ENCODE peak calls at places on chromosomes 12 and 14, in five cellular contexts. J is HCT116, K is HepG2, T is GM12878, R is K562. D is an unnamed sample.

GRCh38 chr14:52405314-52405713 is 91.2 kb downstream of the PTGER2 start:
- DNase-seq in J (no peak), K (no peak), T (no peak), R (no peak), D (no peak)

GRCh38 chr14:24095196-24096068 is 1.3 kb downstream of the PCK2 start:
- DNase-seq in J (no peak), K (peak), T (peak), R (peak), D (peak)

GRCh38 chr12:120598674-120599463 is 17.7 kb upstream of the POP5 start:
- DNase-seq in J (no peak), K (peak), T (no peak), R (no peak), D (no peak)

GRCh38 chr14:77099425-77100167 is 1.5 kb downstream of the CIPC start:
- DNase-seq in J (no peak), K (no peak), T (no peak), R (peak), D (no peak)

GRCh38 chr12:101567918-101568317 is 26.9 kb upstream of the MYBPC1 start:
- DNase-seq in J (no peak), K (no peak), T (no peak), R (no peak), D (no peak)

GRCh38 chr12:131681257-131681620 is 29.7 kb upstream of the SFSWAP start:
- DNase-seq in J (no peak), K (no peak), T (no peak), R (no peak), D (peak)

GRCh38 chr14:22656945-22657711 is 13.0 kb upstream of the OR6J1 start:
- DNase-seq in J (no peak), K (no peak), T (no peak), R (no peak), D (no peak)

GRCh38 chr12:51364026-51364425 is 17.5 kb upstream of the CELA1 start:
- DNase-seq in J (no peak), K (no peak), T (no peak), R (no peak), D (no peak)

GRCh38 chr14:76718306-76719075 is 42.8 kb upstream of the VASH1 start:
- DNase-seq in J (no peak), K (no peak), T (no peak), R (no peak), D (no peak)

GRCh38 chr14:103711516-103712431 is 3.5 kb downstream of the XRCC3 start:
- DNase-seq in J (no peak), K (no peak), T (no peak), R (no peak), D (no peak)

GRCh38 chr14:31486764-31487163 is 1.1 kb downstream of the GPR33 start:
- DNase-seq in J (no peak), K (no peak), T (no peak), R (no peak), D (no peak)

GRCh38 chr14:66369157-66369706 is 116.9 kb upstream of the CCDC196 start:
- DNase-seq in J (no peak), K (no peak), T (no peak), R (no peak), D (no peak)

GRCh38 chr12:24293549-24293948 is 344.1 kb upstream of the SOX5 start:
- DNase-seq in J (no peak), K (no peak), T (no peak), R (no peak), D (no peak)
- TF ChIP-seq POLR2AphosphoS5 in J (no peak), K (no peak), T (no peak), R (no peak), D (no peak)

DNA sequence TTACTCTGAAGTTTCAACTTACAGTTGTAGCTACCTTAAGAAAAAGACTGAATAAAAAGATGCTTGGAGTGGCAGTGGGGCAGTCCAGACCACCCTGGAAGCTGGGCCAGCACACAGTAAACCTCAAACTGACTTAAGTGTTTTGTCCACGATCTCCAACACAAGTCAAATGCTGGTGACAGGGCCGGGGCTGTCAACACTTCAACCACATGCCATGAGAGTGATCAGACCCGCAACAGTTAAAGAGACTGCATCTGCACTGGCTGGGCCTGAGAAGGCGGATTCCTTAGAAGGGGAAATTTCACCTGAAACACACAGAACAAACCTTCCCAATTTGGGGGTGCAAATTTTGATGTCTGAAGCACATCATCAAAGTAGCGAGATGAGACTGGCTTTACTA is 223.5 kb upstream of the CAND1 start:
- DNase-seq in J (no peak), K (no peak), T (no peak), R (no peak), D (no peak)
- TF ChIP-seq ZBTB33 in J (no peak), K (no peak), T (no peak), R (no peak), D (no peak)

DNA sequence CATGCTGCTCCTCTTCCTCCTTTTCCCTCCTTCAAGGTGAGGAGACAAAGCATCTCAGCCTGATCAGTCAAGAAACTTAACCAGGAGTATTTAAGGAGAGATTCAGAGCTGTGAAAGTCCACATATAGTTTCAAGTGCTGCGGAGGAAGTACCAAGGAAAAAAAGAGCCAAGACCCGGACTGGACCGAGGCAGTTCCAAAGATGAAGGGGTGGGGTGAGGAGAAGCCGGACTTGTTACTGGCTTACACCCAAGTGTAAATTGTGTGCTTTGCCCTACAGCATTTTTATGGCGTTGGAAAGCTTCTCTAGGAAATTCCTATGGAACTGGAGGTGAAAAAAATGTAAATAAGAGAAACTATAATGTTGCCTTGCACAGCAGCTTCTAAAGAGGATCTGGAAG is 263.1 kb downstream of the GRIN2B start:
- DNase-seq in J (no peak), K (no peak), T (no peak), R (no peak), D (no peak)
- TF ChIP-seq POLR2AphosphoS5 in J (no peak), K (no peak), T (no peak), R (no peak), D (no peak)

DNA sequence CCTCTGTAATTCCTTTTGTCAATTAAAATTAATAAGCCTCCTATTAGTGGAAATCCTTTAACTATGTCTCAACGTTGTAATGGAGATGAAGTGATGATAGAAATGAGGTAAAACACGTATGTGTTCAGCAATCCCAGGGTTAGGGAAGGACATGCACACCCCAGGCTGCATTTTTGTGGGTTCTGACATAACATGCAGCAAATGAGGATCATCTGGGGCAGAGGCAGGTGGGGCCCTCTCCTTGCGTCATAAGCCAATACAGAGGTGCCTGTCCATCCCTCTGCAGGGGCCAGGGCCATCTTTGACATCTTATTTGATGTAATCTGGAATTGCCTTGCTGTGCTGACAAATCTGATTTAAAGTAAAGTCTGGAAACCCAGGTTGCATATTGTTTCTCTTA is 73.2 kb downstream of the MYRFL start:
- DNase-seq in J (no peak), K (no peak), T (no peak), R (no peak), D (no peak)
- TF ChIP-seq ZBTB33 in J (no peak), K (no peak), T (no peak), R (no peak), D (no peak)

D was measured in SK-N-SH.